ENCODE peak calls at places on chromosomes 12 and 14, in six cellular contexts. P is uterus, R is PC-9, S is GM12878, N is fibroblast of lung, Z is WERI-Rb-1. W is an unnamed sample.

GRCh38 chr12:47082283-47082962 is 2.7 kb upstream of the AMIGO2 start:
- DNase-seq in P (no peak), R (no peak), S (no peak), N (no peak), Z (no peak), W (no peak)

GRCh38 chr12:27246774-27247173 is 2.7 kb downstream of the STK38L start:
- DNase-seq in P (no peak), R (no peak), S (no peak), N (no peak), Z (no peak), W (no peak)

GRCh38 chr14:31998220-31998559 is 78.9 kb upstream of the ARHGAP5 start:
- DNase-seq in P (no peak), R (no peak), S (no peak), N (peak; percentile 22), Z (no peak), W (no peak)

GRCh38 chr12:11836964-11837286 is 187.5 kb downstream of the ETV6 start:
- DNase-seq in P (no peak), R (no peak), S (no peak), N (no peak), Z (no peak), W (no peak)

GRCh38 chr14:70919774-70920173 is 12.5 kb downstream of the PCNX1 start:
- DNase-seq in P (no peak), R (no peak), S (no peak), N (peak; percentile 45), Z (no peak), W (no peak)

GRCh38 chr12:105820407-105821140 is 318.2 kb downstream of the NUAK1 start:
- DNase-seq in P (peak; percentile 52), R (no peak), S (no peak), N (peak; percentile 52), Z (no peak), W (no peak)

GRCh38 chr14:59275668-59276067 is 87.2 kb downstream of the DAAM1 start:
- DNase-seq in P (no peak), R (no peak), S (peak; percentile 78), N (peak; percentile 88), Z (no peak), W (no peak)

GRCh38 chr12:24595652-24596235 is 353.2 kb downstream of the BCAT1 start:
- DNase-seq in P (no peak), R (no peak), S (no peak), N (peak; percentile 32), Z (no peak), W (no peak)

GRCh38 chr12:100020370-100020769 is 35.6 kb upstream of the ANKS1B start:
- DNase-seq in P (no peak), R (no peak), S (no peak), N (no peak), Z (peak; percentile 11), W (no peak)

GRCh38 chr12:111330800-111331752 is 37.8 kb downstream of the PHETA1 start:
- DNase-seq in P (no peak), R (no peak), S (no peak), N (peak; percentile 57), Z (peak; percentile 34), W (no peak)

GRCh38 chr12:16573652-16574077 is 32.3 kb downstream of the LMO3 start:
- DNase-seq in P (peak; percentile 76), R (no peak), S (no peak), N (peak; percentile 91), Z (peak; percentile 89), W (no peak)

GRCh38 chr14:105378199-105378598 is 20.1 kb upstream of the TEX22 start:
- DNase-seq in P (no peak), R (no peak), S (no peak), N (no peak), Z (no peak), W (no peak)

GRCh38 chr14:95998656-95999055 is 40.5 kb upstream of the C14orf132 start:
- DNase-seq in P (no peak), R (no peak), S (no peak), N (peak; percentile 70), Z (no peak), W (no peak)

GRCh38 chr12:6276936-6277615 is 33.4 kb upstream of the PLEKHG6 start:
- DNase-seq in P (no peak), R (no peak), S (no peak), N (no peak), Z (peak; percentile 30), W (no peak)

GRCh38 chr12:46998811-46999368 is 80.5 kb upstream of the PCED1B start:
- DNase-seq in P (no peak), R (no peak), S (no peak), N (peak; percentile 22), Z (no peak), W (no peak)

GRCh38 chr12:3136641-3137267 is 59.6 kb downstream of the TSPAN9 start:
- DNase-seq in P (no peak), R (no peak), S (no peak), N (no peak), Z (no peak), W (no peak)

GRCh38 chr14:77791225-77791600 is 8.7 kb upstream of the ADCK1 start:
- DNase-seq in P (no peak), R (peak; percentile 30), S (no peak), N (no peak), Z (no peak), W (no peak)

GRCh38 chr14:93655078-93655750 is 133.1 kb downstream of the PRIMA1 start:
- DNase-seq in P (peak; percentile 53), R (peak; percentile 1), S (peak; percentile 3), N (peak; percentile 44), Z (peak; percentile 30), W (no peak)

GRCh38 chr12:63846249-63846967 is 1.9 kb downstream of the SRGAP1 start:
- DNase-seq in P (no peak), R (no peak), S (no peak), N (peak; percentile 41), Z (no peak), W (no peak)

GRCh38 chr14:91417983-91418386 is 365 bp upstream of the CCDC88C start:
- DNase-seq in P (no peak), R (peak; percentile 32), S (no peak), N (no peak), Z (peak; percentile 45), W (no peak)

GRCh38 chr12:72267974-72268373 is 4.2 kb upstream of the TRHDE start:
- DNase-seq in P (no peak), R (no peak), S (no peak), N (peak; percentile 68), Z (no peak), W (no peak)
- TF ChIP-seq CTCF in P (no peak), R (peak; percentile 39), S (no peak), N (peak; percentile 53), Z (no peak), W (peak; percentile 56)

GRCh38 chr12:104669851-104670337 is 213.1 kb downstream of the CHST11 start:
- DNase-seq in P (peak; percentile 84), R (no peak), S (peak; percentile 53), N (peak; percentile 65), Z (no peak), W (no peak)

GRCh38 chr12:104667139-104667538 is 210.4 kb downstream of the CHST11 start:
- DNase-seq in P (peak; percentile 83), R (no peak), S (no peak), N (peak; percentile 81), Z (no peak), W (no peak)

GRCh38 chr12:104670439-104671406 is 214.0 kb downstream of the CHST11 start:
- DNase-seq in P (no peak), R (peak; percentile 40), S (peak; percentile 33), N (no peak), Z (no peak), W (no peak)

GRCh38 chr12:104668274-104668718 is 211.5 kb downstream of the CHST11 start:
- DNase-seq in P (peak; percentile 64), R (no peak), S (no peak), N (peak; percentile 68), Z (peak; percentile 14), W (no peak)

GRCh38 chr12:104669057-104669770 is 212.5 kb downstream of the CHST11 start:
- DNase-seq in P (peak; percentile 46), R (no peak), S (no peak), N (peak; percentile 33), Z (no peak), W (no peak)
- TF ChIP-seq CTCF in P (peak; percentile 15), R (no peak), S (peak; percentile 18), N (peak; percentile 27), Z (peak; percentile 53), W (no peak)

DNA sequence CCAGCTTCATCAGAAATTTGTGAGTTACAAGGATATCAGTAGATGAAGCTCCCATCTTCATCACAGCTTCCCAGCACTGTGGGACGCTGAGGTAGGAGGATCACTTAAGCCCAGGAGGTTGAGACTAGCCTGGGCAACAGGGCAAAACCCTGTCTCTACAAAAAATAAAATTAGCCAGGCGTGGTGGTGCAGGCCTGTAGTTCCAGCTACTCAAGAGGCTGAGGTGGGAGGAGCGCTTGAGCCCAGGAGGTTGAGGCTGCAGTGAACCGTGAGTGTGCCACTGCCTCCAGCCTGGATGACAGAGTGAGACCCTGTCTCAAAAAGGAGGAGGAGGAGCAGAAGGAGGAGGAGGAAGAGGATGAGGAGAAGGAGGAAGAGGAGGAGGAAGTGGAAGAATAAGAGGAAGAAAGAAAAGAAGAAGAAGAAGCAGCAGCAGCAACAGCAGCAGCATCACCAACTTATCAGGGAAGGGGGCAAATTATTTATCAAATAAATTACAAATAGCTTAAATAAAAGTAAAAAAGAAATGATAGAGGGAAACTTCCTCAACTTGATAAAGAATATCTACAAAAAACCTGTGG is 69.8 kb downstream of the NINJ2 start:
- DNase-seq in P (no peak), R (no peak), S (no peak), N (no peak), Z (no peak), W (no peak)
- TF ChIP-seq CTCF in P (no peak), R (no peak), S (no peak), N (no peak), Z (no peak), W (no peak)

DNA sequence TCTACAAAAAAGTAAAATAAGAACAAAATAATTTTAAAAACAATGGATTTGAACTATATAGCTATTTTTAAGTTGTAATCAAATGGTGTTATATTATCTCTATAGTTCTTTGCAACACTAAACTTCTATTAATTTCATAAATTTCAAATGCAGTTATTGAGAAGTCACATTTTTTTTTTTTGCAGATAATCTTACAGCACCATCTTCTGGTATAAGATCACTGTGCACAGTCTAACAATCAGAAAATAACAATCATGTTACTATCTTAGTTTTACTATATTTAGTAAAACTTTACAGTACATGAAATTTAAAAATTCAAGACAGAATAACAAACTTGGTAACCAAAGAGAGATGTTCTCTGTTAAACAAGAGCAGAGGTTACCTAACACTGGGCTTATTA is 40.6 kb downstream of the GXYLT1 start:
- DNase-seq in P (no peak), R (no peak), S (no peak), N (peak; percentile 22), Z (no peak), W (no peak)
- TF ChIP-seq CTCF in P (no peak), R (peak; percentile 35), S (no peak), N (peak; percentile 31), Z (no peak), W (peak; percentile 51)

GRCh38 chr12:60501124-60501729 is 905.4 kb downstream of the SLC16A7 start:
- DNase-seq in P (no peak), R (no peak), S (no peak), N (peak; percentile 71), Z (peak; percentile 12), W (no peak)
- TF ChIP-seq CTCF in P (no peak), R (no peak), S (no peak), N (peak; percentile 23), Z (peak; percentile 37), W (no peak)

DNA sequence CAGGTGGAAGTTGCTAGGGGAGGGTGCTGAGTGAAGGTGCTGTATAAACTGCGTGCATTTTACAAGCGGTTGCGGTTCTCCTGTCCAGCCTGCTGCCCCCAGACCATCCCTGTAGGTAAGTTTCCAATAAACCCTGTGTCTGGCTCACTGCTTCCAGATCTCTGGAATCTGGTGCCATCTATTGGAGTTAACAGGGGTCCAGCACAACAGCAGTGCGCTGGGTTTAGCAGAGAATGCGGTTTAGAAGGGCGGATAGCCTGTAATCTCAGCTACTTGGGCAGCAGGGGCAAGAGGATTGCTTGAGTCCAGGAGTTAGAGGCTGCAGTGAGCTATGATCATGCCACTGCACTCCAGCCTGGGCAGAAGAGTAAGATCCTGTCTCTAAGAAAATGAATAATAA is 4.9 kb downstream of the AACS start:
- DNase-seq in P (no peak), R (no peak), S (no peak), N (peak; percentile 19), Z (peak; percentile 63), W (no peak)
- TF ChIP-seq CTCF in P (no peak), R (no peak), S (no peak), N (peak; percentile 10), Z (peak; percentile 54), W (no peak)